ENCODE peak calls at places on chromosomes 3 and 15, in five cellular contexts. One of them, this sample, is unnamed.

GRCh38 chr15:75732809-75733451 is 20.3 kb upstream of the CSPG4 start:
- DNase-seq in SK-N-SH: peak
- DNase-seq in HepG2: peak
- DNase-seq in GM12878: no peak
- DNase-seq in K562: peak
- DNase-seq in this sample: peak

GRCh38 chr3:100971776-100972175 is 21.4 kb downstream of the ABI3BP start:
- DNase-seq in K562: no peak
- DNase-seq in GM12878: no peak
- DNase-seq in HepG2: no peak
- DNase-seq in SK-N-SH: no peak
- DNase-seq in this sample: no peak

GRCh38 chr15:36666228-36666627 is 86.8 kb downstream of the CDIN1 start:
- DNase-seq in GM12878: no peak
- DNase-seq in HepG2: no peak
- DNase-seq in SK-N-SH: peak
- DNase-seq in K562: no peak
- DNase-seq in this sample: no peak

GRCh38 chr15:50123861-50124556 is 5.0 kb upstream of the ATP8B4 start:
- DNase-seq in SK-N-SH: no peak
- DNase-seq in GM12878: no peak
- DNase-seq in HepG2: no peak
- DNase-seq in K562: no peak
- DNase-seq in this sample: no peak

GRCh38 chr3:89889386-89889785 is 782.0 kb downstream of the EPHA3 start:
- DNase-seq in HepG2: no peak
- DNase-seq in K562: no peak
- DNase-seq in SK-N-SH: no peak
- DNase-seq in GM12878: no peak
- DNase-seq in this sample: no peak

GRCh38 chr3:176172430-176172954 is 1024.8 kb downstream of the TBL1XR1 start:
- DNase-seq in SK-N-SH: no peak
- DNase-seq in HepG2: no peak
- DNase-seq in K562: no peak
- DNase-seq in GM12878: no peak
- DNase-seq in this sample: no peak

GRCh38 chr3:41600616-41601015 is 361.3 kb downstream of the ULK4 start:
- DNase-seq in GM12878: no peak
- DNase-seq in K562: no peak
- DNase-seq in HepG2: no peak
- DNase-seq in SK-N-SH: no peak
- DNase-seq in this sample: no peak

GRCh38 chr15:73227433-73228056 is 141.2 kb downstream of the HCN4 start:
- DNase-seq in SK-N-SH: no peak
- DNase-seq in K562: no peak
- DNase-seq in HepG2: peak
- DNase-seq in GM12878: no peak
- DNase-seq in this sample: no peak

GRCh38 chr3:129003578-129004112 is 2.5 kb downstream of the EFCC1 start:
- DNase-seq in GM12878: no peak
- DNase-seq in K562: no peak
- DNase-seq in SK-N-SH: peak
- DNase-seq in HepG2: peak
- DNase-seq in this sample: peak

GRCh38 chr15:62782100-62782791 is 260.3 kb upstream of the TPM1 start:
- DNase-seq in HepG2: peak
- DNase-seq in K562: peak
- DNase-seq in GM12878: no peak
- DNase-seq in SK-N-SH: peak
- DNase-seq in this sample: peak

GRCh38 chr15:68415061-68415460 is 16.9 kb downstream of the ITGA11 start:
- DNase-seq in K562: no peak
- DNase-seq in GM12878: no peak
- DNase-seq in SK-N-SH: no peak
- DNase-seq in HepG2: no peak
- DNase-seq in this sample: no peak

GRCh38 chr3:42898896-42899675 is 6.9 kb upstream of the ZNF662 start:
- DNase-seq in GM12878: no peak
- DNase-seq in HepG2: no peak
- DNase-seq in K562: no peak
- DNase-seq in SK-N-SH: no peak
- DNase-seq in this sample: no peak

GRCh38 chr15:62491642-62492041 is 326.6 kb upstream of the C2CD4B start:
- DNase-seq in GM12878: no peak
- DNase-seq in K562: no peak
- DNase-seq in HepG2: peak
- DNase-seq in SK-N-SH: no peak
- DNase-seq in this sample: no peak

GRCh38 chr3:48662140-48662752 is 440 bp downstream of the CELSR3 start:
- DNase-seq in K562: no peak
- DNase-seq in SK-N-SH: peak
- DNase-seq in HepG2: no peak
- DNase-seq in GM12878: no peak
- DNase-seq in this sample: no peak

GRCh38 chr3:124267406-124267805 is 275.5 kb upstream of the ROPN1 start:
- DNase-seq in HepG2: no peak
- DNase-seq in SK-N-SH: no peak
- DNase-seq in GM12878: no peak
- DNase-seq in K562: no peak
- DNase-seq in this sample: no peak
- TF ChIP-seq ZBTB33 in HepG2: no peak
- TF ChIP-seq ZBTB33 in SK-N-SH: no peak
- TF ChIP-seq ZBTB33 in GM12878: no peak
- TF ChIP-seq ZBTB33 in K562: no peak
- TF ChIP-seq ZBTB33 in this sample: no peak

GRCh38 chr3:152315623-152316022 is 46.9 kb downstream of the MBNL1 start:
- DNase-seq in HepG2: no peak
- DNase-seq in SK-N-SH: no peak
- DNase-seq in K562: no peak
- DNase-seq in GM12878: no peak
- DNase-seq in this sample: no peak

GRCh38 chr3:152316318-152316717 is 47.6 kb downstream of the MBNL1 start:
- DNase-seq in HepG2: no peak
- DNase-seq in SK-N-SH: no peak
- DNase-seq in GM12878: no peak
- DNase-seq in K562: no peak
- DNase-seq in this sample: no peak

GRCh38 chr3:152313430-152313829 is 44.7 kb downstream of the MBNL1 start:
- DNase-seq in SK-N-SH: no peak
- DNase-seq in GM12878: no peak
- DNase-seq in K562: no peak
- DNase-seq in HepG2: no peak
- DNase-seq in this sample: no peak

GRCh38 chr3:152313914-152314313 is 45.2 kb downstream of the MBNL1 start:
- DNase-seq in K562: no peak
- DNase-seq in GM12878: no peak
- DNase-seq in HepG2: no peak
- DNase-seq in SK-N-SH: no peak
- DNase-seq in this sample: no peak

DNA sequence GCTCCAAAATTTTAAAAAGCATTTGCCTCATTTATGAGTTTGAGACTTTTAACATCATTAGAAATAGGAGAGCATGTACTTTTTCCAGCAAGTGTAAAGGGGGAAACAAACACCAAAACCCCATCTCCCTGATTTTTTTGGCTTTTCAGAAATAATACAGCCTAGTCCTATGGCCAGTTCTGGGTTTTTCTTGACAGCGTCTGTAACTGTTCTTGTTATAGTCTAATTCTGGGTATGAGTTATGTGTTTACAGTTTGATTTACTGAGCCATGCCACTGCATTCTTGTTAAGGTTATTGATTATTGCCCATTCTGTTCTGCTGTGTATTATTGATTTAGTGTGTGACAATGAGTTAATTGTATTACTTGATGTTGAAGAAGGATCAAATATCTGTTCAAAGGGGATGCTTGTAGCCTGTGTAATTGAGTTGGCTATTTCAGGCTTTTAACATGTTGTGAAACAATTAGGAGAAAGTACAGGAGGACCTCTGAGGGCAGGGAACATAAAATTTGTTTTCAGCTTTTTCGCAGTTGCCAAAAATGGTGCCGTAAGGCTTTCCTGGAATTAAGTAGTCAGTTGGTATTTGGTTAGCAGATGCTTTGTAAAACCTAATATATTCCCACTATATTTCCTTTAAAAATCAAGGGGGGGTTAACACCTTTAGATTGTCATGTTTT is 46.1 kb downstream of the MBNL1 start:
- DNase-seq in GM12878: no peak
- DNase-seq in K562: no peak
- DNase-seq in HepG2: peak
- DNase-seq in SK-N-SH: no peak
- DNase-seq in this sample: no peak
- TF ChIP-seq ZBTB33 in GM12878: no peak
- TF ChIP-seq ZBTB33 in K562: no peak
- TF ChIP-seq ZBTB33 in HepG2: no peak
- TF ChIP-seq ZBTB33 in SK-N-SH: no peak
- TF ChIP-seq ZBTB33 in this sample: no peak

DNA sequence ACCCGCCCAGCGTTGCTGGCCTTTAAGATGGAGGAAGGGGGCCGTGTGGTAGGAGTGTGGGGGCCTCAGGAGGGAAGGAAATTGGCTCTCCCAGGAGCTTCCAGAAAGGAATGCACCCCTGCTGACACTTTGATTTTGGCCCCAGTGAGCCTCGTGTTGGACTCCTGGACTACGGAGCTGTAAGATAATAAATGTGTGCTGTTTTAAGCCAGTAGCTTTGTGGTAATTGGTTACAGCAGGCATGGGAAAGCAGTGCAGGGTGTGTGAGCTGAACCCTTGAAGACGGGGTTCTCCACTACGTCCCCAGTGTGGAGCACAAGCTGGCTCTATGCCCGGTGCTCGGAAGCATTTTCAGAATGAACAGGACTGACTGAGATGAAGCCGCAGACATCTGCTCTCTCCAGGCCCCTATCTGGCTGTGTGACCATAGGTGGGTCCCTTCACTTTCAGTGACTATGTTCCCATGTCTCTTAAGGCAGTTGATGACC is 22.9 kb upstream of the CGNL1 start:
- DNase-seq in GM12878: no peak
- DNase-seq in SK-N-SH: no peak
- DNase-seq in K562: no peak
- DNase-seq in HepG2: no peak
- DNase-seq in this sample: no peak
- TF ChIP-seq ZBTB33 in GM12878: no peak
- TF ChIP-seq ZBTB33 in SK-N-SH: no peak
- TF ChIP-seq ZBTB33 in K562: no peak
- TF ChIP-seq ZBTB33 in HepG2: no peak
- TF ChIP-seq ZBTB33 in this sample: no peak

DNA sequence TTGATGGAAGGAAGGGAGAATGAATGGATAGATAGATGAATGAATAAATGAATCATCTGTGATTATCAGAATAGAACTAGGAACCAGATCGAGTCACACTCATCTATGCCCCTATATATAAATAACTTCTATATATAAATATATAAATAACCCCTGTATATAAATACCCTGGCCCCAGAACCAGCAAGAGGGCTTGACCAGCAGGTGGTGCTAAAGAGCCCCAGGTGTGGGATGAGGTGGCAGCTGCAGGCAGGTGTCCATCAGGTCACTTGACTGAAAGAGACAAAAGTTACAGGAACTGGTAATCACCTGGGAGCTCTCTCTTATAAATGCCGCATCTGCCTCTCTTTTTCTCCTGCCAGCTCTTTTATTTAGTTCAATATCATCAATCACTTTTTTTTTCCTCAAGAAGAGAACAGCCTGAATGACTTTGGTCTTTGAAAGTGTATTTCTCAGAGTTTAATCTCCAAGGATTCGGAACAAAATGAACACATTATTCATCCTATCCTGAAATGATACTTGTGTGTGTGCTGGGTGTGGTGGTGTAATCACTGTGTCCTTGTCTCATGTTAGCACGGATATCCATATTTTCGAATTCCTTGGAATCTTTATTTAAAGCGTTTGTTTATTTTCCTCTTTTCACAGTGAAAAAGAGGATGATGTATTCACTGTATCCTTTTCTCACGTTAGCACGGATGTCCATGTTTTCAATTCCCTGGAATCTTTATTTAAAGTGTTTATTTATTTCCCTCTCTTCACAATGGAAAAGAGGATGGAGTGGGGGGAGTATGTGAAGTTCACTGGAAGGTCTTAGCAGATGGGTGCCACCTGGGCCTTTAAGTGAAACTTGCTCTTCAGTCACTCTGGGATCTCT is 35.4 kb upstream of the ATG7 start:
- DNase-seq in GM12878: no peak
- DNase-seq in K562: peak
- DNase-seq in HepG2: peak
- DNase-seq in SK-N-SH: peak
- DNase-seq in this sample: peak
- TF ChIP-seq ZBTB33 in GM12878: no peak
- TF ChIP-seq ZBTB33 in K562: no peak
- TF ChIP-seq ZBTB33 in HepG2: no peak
- TF ChIP-seq ZBTB33 in SK-N-SH: no peak
- TF ChIP-seq ZBTB33 in this sample: no peak

GRCh38 chr3:136437006-136437405 is 186.9 kb downstream of the PCCB start:
- DNase-seq in K562: peak
- DNase-seq in GM12878: no peak
- DNase-seq in HepG2: no peak
- DNase-seq in SK-N-SH: no peak
- DNase-seq in this sample: no peak
- TF ChIP-seq ZBTB33 in K562: no peak
- TF ChIP-seq ZBTB33 in GM12878: no peak
- TF ChIP-seq ZBTB33 in HepG2: no peak
- TF ChIP-seq ZBTB33 in SK-N-SH: no peak
- TF ChIP-seq ZBTB33 in this sample: no peak

DNA sequence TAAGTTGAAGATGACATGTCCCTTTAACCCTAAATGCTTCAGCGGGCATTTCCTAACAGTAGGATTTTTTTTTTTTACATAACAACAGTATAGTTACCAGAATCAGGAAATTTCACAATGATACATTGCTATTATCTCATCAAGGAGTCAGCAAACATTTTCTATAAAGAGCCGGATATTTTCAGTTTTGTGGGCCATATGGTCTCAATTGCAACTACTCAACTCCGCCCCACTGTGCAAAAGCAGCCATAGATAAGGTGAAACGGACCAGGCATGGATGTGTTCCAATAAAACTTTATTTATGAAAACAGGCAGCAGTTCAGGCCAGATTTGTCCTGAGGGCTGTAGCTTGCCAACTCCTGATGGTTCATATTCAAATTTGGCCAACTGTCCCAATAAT is 130.6 kb downstream of the SMAD6 start:
- DNase-seq in HepG2: no peak
- DNase-seq in GM12878: no peak
- DNase-seq in SK-N-SH: no peak
- DNase-seq in K562: peak
- DNase-seq in this sample: no peak
- TF ChIP-seq ZBTB33 in HepG2: no peak
- TF ChIP-seq ZBTB33 in GM12878: no peak
- TF ChIP-seq ZBTB33 in SK-N-SH: no peak
- TF ChIP-seq ZBTB33 in K562: no peak
- TF ChIP-seq ZBTB33 in this sample: no peak

DNA sequence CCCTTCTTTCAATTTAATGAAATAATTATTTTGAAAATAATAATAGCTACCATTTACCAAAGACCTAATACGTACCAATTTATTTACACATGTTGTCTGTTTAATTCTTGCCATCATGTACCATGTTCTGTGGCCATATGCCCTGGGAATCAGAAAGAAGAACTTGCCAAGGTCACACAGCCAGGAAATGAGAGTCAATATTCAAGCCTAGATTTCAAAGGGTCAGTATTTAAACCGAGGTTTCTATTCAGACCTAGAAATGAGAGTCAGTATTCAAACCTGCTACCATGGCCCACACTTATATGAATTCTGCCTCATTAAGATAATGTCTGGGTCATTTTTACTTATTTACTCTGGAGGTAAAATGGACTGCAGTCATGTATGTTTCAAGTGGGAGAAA is 103.6 kb upstream of the TBL1XR1 start:
- DNase-seq in HepG2: no peak
- DNase-seq in SK-N-SH: no peak
- DNase-seq in GM12878: no peak
- DNase-seq in K562: no peak
- DNase-seq in this sample: no peak
- TF ChIP-seq ZBTB33 in HepG2: no peak
- TF ChIP-seq ZBTB33 in SK-N-SH: no peak
- TF ChIP-seq ZBTB33 in GM12878: no peak
- TF ChIP-seq ZBTB33 in K562: no peak
- TF ChIP-seq ZBTB33 in this sample: no peak

This sample was measured in HCT116.